ENCODE peak calls at places on chromosomes 1 and 21, in seven cellular contexts. C is left lung; T is Caco-2; Z is tibial artery; W is GM12878; Q is hepatocyte; J is CD8-positive, alpha-beta memory T cell. P is an unnamed sample.
A peak's percentile ranks its signal among the peaks of the same experiment; 100 is the strongest.

GRCh38 chr1:3675436-3675835 is 23.1 kb downstream of the TP73 start:
- DNase-seq in W (no peak), C (peak; percentile 69), J (no peak), T (no peak), Q (no peak), Z (no peak), P (no peak)

GRCh38 chr1:161727343-161727924 is 6.1 kb downstream of the FCRLB start:
- DNase-seq in C (no peak), Z (no peak), J (peak; percentile 3), T (no peak), Q (no peak), W (no peak), P (no peak)

GRCh38 chr1:241423541-241424479 is 66.8 kb upstream of the RGS7 start:
- DNase-seq in Q (peak; percentile 64), C (peak; percentile 81), T (peak; percentile 49), J (no peak), W (no peak), Z (no peak), P (no peak)

GRCh38 chr1:10958614-10959013 is 53.8 kb upstream of the TARDBP start:
- DNase-seq in Z (no peak), J (no peak), C (no peak), W (no peak), Q (peak; percentile 43), T (no peak), P (no peak)

GRCh38 chr21:38948981-38949380 is 143.3 kb downstream of the ETS2 start:
- DNase-seq in Q (no peak), Z (no peak), W (no peak), J (no peak), T (no peak), C (no peak), P (no peak)

GRCh38 chr1:151238467-151238739 is 16.1 kb upstream of the PSMD4 start:
- DNase-seq in Z (no peak), J (no peak), T (no peak), Q (no peak), W (no peak), C (no peak), P (no peak)

GRCh38 chr21:34834307-34834706 is 165.5 kb downstream of the CLIC6 start:
- DNase-seq in C (no peak), J (no peak), Q (no peak), T (no peak), W (no peak), Z (no peak), P (no peak)

GRCh38 chr1:25056536-25056935 is 126.5 kb upstream of the RUNX3 start:
- DNase-seq in Z (no peak), T (no peak), W (no peak), C (no peak), Q (no peak), J (no peak), P (no peak)

GRCh38 chr21:25871566-25871965 is 136.8 kb downstream of the GABPA start:
- DNase-seq in J (no peak), W (no peak), Z (no peak), T (peak; percentile 10), Q (no peak), C (no peak), P (no peak)

GRCh38 chr21:41583274-41583790 is 75.4 kb upstream of the TMPRSS2 start:
- DNase-seq in W (no peak), Z (no peak), C (peak; percentile 86), T (peak; percentile 71), Q (peak; percentile 54), J (no peak), P (no peak)

GRCh38 chr1:231841616-231842344 is 215.2 kb downstream of the DISC1 start:
- DNase-seq in W (no peak), Z (no peak), T (peak; percentile 17), C (no peak), Q (peak; percentile 44), J (no peak), P (no peak)

GRCh38 chr1:59549903-59550302 is 253.0 kb downstream of the FGGY start:
- DNase-seq in J (no peak), Z (peak; percentile 66), W (no peak), C (peak; percentile 58), Q (peak; percentile 41), T (no peak), P (no peak)

GRCh38 chr1:27418326-27418761 is 25.9 kb downstream of the GPR3 start:
- DNase-seq in Z (peak; percentile 85), J (no peak), W (no peak), Q (peak; percentile 92), C (no peak), T (peak; percentile 32), P (peak; percentile 66)

GRCh38 chr21:46115441-46116188 is 17.7 kb downstream of the COL6A2 start:
- DNase-seq in Q (no peak), Z (peak; percentile 7), C (peak; percentile 59), W (no peak), J (no peak), T (no peak), P (peak; percentile 10)

GRCh38 chr1:17629460-17629859 is 90.0 kb downstream of the ARHGEF10L start:
- DNase-seq in C (no peak), Z (no peak), W (no peak), T (peak; percentile 19), Q (no peak), J (no peak), P (no peak)

GRCh38 chr1:192160186-192160585 is 1.9 kb downstream of the RGS18 start:
- DNase-seq in T (no peak), Q (no peak), J (no peak), C (no peak), Z (no peak), W (no peak), P (no peak)

GRCh38 chr1:87148670-87149069 is 180.0 kb upstream of the LMO4 start:
- DNase-seq in C (no peak), J (no peak), Z (no peak), Q (no peak), W (no peak), T (no peak), P (no peak)

GRCh38 chr1:30879126-30879786 is 29.3 kb downstream of the SDC3 start:
- DNase-seq in C (peak; percentile 50), T (no peak), Q (no peak), Z (no peak), W (no peak), J (no peak), P (no peak)

GRCh38 chr1:164685247-164685646 is 126.3 kb downstream of the PBX1 start:
- DNase-seq in Z (no peak), J (no peak), Q (no peak), T (no peak), C (no peak), W (no peak), P (no peak)

DNA sequence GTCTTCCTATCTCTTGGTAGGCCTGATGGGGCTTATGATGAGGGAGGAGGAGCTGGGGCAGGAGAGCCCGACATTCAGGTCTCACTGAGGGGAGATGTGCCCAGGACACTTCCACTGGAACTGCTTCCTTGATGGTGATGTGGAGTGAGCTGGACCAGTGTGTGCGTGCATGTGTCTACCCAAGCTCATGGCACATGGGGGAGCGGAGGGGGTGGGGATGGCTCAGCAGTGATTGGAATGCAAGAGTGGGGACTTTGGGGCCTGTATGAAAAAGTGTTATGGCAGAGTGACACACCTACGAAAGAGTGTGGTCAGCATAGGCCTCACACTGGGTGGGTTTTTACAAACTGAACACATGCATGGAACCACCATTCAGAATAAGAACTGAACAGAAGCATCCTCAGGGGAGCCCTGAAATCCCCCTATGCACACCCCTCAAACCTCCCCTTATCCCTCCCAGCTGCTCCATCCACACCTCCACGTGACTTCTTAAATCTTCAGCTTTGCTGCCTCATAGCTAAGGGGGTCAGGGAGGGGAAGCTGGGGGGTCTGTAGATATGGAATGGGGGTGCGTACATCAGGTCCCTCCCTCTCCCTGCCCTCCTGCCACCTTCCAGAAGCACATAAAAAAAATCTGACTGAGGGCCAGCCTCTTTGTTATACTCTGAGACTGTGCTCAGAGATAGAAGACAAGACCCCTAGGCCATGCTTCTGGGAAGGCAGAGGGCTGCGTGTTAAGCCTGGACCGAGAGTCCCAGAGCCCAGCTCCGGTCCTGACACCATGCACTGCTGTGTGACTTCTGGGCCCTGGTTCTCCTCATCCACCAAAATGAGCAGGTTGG is 11.6 kb downstream of the IL6R start:
- DNase-seq in C (no peak), T (no peak), W (no peak), Q (no peak), Z (no peak), J (no peak), P (no peak)
- H3K4me1 ChIP-seq in C (peaks cover 23% of the 10 kb centered on the region), T (peaks cover 19% of the 10 kb centered on the region), W (peaks cover 31% of the 10 kb centered on the region), Q (peaks cover 20% of the 10 kb centered on the region), Z (peaks cover 36% of the 10 kb centered on the region), J (peaks cover 54% of the 10 kb centered on the region), P (peaks cover 85% of the 10 kb centered on the region)

GRCh38 chr1:9224664-9225410 is 9.7 kb upstream of the H6PD start:
- DNase-seq in T (no peak), Q (no peak), J (no peak), C (no peak), Z (no peak), W (no peak), P (no peak)
- H3K9me3 ChIP-seq in T (no peaks in the 10 kb centered on the region), Q (no peaks in the 10 kb centered on the region), J (no peaks in the 10 kb centered on the region), C (no peaks in the 10 kb centered on the region), Z (no peaks in the 10 kb centered on the region), W (no peaks in the 10 kb centered on the region), P (no peaks in the 10 kb centered on the region)

DNA sequence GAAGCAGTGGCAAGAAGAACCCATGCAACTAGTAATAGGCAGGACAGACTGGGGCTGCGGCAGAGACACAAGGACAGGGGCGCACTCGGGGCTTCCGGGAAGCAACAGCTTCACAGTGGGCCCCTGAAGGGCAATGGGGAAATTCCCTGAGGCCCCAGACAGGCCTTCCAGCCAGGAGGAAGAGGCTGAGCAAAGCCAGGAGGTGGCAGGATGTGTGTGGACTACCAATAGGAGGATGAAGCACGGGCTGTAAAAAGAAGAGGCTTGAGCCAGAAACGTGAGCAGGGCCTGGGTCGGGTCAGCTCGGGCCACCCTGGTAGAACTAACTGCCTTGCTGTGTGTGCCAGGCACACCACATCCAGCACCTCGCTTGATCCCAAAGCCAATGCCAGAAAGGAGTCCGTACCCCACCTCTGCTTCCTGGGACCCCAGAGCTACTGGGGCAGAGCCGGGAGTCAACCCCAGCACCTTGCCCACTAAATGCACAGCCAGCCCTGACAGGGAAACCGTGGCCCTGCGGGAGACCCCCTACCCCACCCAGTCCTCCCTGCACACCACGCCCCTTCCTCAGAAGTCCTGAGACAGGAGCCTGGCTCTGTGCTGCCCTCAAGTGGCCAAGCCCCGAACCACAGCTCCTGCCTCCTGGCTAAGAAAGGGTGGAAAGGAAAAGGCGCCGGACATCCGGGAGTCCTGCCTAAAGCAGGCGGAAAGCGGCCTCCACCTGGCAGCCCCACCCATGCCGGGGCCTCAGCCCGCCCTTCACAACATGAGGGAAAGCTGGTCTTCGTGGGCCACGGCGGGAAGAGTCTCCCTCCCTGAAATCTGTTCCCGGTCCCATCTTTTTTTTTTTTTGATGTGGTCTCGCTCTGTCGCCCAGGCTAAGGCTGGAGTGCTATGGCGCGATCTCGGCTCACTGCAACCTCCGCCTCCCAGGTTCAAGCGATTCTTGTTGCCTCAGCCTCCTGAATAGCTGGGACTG is 33.7 kb downstream of the TTC39A start:
- DNase-seq in J (peak; percentile 63), Z (peak; percentile 82), W (peak; percentile 51), T (peak; percentile 88), Q (peak; percentile 86), C (peak; percentile 91), P (peak; percentile 85)
- H3K4me3 ChIP-seq in J (peak overlapping the region; percentile 6), Z (peak overlapping the region; percentile 54), W (peak overlapping the region; percentile 62), T (peak overlapping the region; percentile 20), Q (no peak overlapping the region), C (peak overlapping the region; percentile 19), P (peak overlapping the region; percentile 67)

DNA sequence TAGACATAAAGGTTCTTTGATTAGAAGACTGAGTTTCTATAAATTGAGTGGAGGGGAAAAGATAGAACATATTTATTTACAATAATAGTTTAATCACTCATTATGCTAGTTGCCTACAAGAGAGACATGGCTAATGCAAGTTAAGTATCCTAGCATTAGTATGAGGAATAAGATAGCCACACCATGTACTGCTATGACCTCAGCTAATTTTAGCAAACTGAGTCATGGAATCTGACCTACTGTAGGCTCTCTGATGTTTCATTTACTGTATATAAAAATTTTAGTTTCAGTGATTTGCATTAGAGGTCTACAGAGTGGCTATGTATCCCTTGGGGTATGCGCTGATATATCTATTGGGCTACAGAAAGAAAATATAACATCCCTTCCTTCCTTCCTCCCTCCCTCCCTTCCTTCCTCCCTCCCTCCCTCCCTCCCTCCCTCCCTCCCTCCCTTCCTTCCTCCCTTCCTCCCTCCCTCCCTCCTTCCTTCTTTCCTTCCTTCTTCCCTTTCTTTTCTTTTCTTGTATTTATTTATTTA is 5.8 kb downstream of the AGL start:
- DNase-seq in J (no peak), T (no peak), C (no peak), Z (no peak), W (no peak), Q (no peak), P (no peak)
- H3K4me1 ChIP-seq in J (peaks cover 10% of the 10 kb centered on the region), T (peaks cover 4% of the 10 kb centered on the region), C (peaks cover 6% of the 10 kb centered on the region), Z (no peaks in the 10 kb centered on the region), W (no peaks in the 10 kb centered on the region), Q (peaks cover 5% of the 10 kb centered on the region), P (peaks cover 26% of the 10 kb centered on the region)